ENCODE peak calls at places on chromosomes 7 and 10, in five cellular contexts. F is K562, A is SK-N-SH, Y is GM12878, M is HepG2. D is an unnamed sample.

GRCh38 chr10:21313691-21314090 is 211.8 kb downstream of the SKIDA1 start:
- DNase-seq in A (no peak), M (no peak), Y (no peak), F (no peak), D (no peak)

GRCh38 chr7:77887567-77887966 is 89.0 kb downstream of the PHTF2 start:
- DNase-seq in Y (no peak), F (no peak), A (no peak), M (no peak), D (no peak)

GRCh38 chr7:112888781-112889180 is 98.6 kb upstream of the TMEM168 start:
- DNase-seq in A (no peak), Y (no peak), M (no peak), F (no peak), D (no peak)

GRCh38 chr10:93751832-93752231 is 5.9 kb upstream of the LGI1 start:
- DNase-seq in Y (no peak), A (peak), M (no peak), F (peak), D (peak)

GRCh38 chr7:151063212-151063561 is 3.8 kb downstream of the SLC4A2 start:
- DNase-seq in Y (no peak), M (peak), A (no peak), F (peak), D (no peak)

GRCh38 chr7:144728556-144728955 is 107.3 kb downstream of the TPK1 start:
- DNase-seq in M (no peak), F (no peak), Y (no peak), A (no peak), D (no peak)

GRCh38 chr7:154699421-154699820 is 303.5 kb downstream of the PAXIP1 start:
- DNase-seq in Y (no peak), F (no peak), M (no peak), A (no peak), D (no peak)

GRCh38 chr10:79349766-79350406 is 2.6 kb downstream of the PPIF start:
- DNase-seq in M (no peak), F (no peak), A (no peak), Y (no peak), D (no peak)

GRCh38 chr7:155819186-155819585 is 6.9 kb upstream of the SHH start:
- DNase-seq in A (no peak), F (no peak), M (no peak), Y (no peak), D (no peak)

GRCh38 chr7:23369100-23369499 is 70.0 kb downstream of the MALSU1 start:
- DNase-seq in M (no peak), F (no peak), Y (no peak), A (no peak), D (no peak)

GRCh38 chr10:124621637-124622036 is 122.5 kb downstream of the FAM53B start:
- DNase-seq in F (no peak), M (no peak), Y (no peak), A (no peak), D (no peak)

GRCh38 chr10:111481271-111482073 is 404.6 kb downstream of the ADRA2A start:
- DNase-seq in M (peak), Y (no peak), A (no peak), F (no peak), D (peak)

GRCh38 chr10:4678023-4678950 is 147.7 kb upstream of the AKR1E2 start:
- DNase-seq in A (no peak), M (peak), F (no peak), Y (no peak), D (peak)

GRCh38 chr7:36966039-36966438 is 241.7 kb upstream of the AOAH start:
- DNase-seq in M (no peak), F (no peak), Y (no peak), A (no peak), D (no peak)

GRCh38 chr10:33937987-33938386 is 603.5 kb upstream of the NRP1 start:
- DNase-seq in M (no peak), A (no peak), F (no peak), Y (no peak), D (no peak)

GRCh38 chr7:149772821-149773425 is 465 bp downstream of the ZNF467 start:
- DNase-seq in M (no peak), A (no peak), F (peak), Y (no peak), D (no peak)

GRCh38 chr10:14723052-14723689 is 51.5 kb downstream of the FAM107B start:
- DNase-seq in A (no peak), Y (no peak), F (no peak), M (no peak), D (no peak)

GRCh38 chr7:106978425-106979386 is 65.8 kb upstream of the PRKAR2B start:
- DNase-seq in M (no peak), F (peak), A (peak), Y (no peak), D (peak)

GRCh38 chr7:2038876-2039728 is 193.6 kb downstream of the MAD1L1 start:
- DNase-seq in Y (no peak), F (no peak), M (no peak), A (peak), D (no peak)

GRCh38 chr10:48456808-48457761 is 147.8 kb downstream of the ARHGAP22 start:
- DNase-seq in M (no peak), Y (no peak), A (peak), F (peak), D (no peak)

GRCh38 chr7:36227223-36227622 is 74.2 kb downstream of the EEPD1 start:
- DNase-seq in M (no peak), A (no peak), F (no peak), Y (no peak), D (no peak)

GRCh38 chr10:63518690-63519288 is 2.4 kb upstream of the REEP3 start:
- DNase-seq in F (no peak), M (no peak), Y (no peak), A (no peak), D (no peak)

GRCh38 chr10:116055252-116055918 is 217.6 kb downstream of the GFRA1 start:
- DNase-seq in A (no peak), M (no peak), F (no peak), Y (no peak), D (no peak)

GRCh38 chr7:6604458-6604857 is 11.0 kb upstream of the ZNF853 start:
- DNase-seq in F (no peak), Y (no peak), M (no peak), A (peak), D (no peak)

GRCh38 chr7:134212576-134213546 is 85.7 kb downstream of the LRGUK start:
- DNase-seq in F (no peak), A (no peak), M (no peak), Y (no peak), D (no peak)

GRCh38 chr7:141701489-141702046 is 398 bp downstream of the DENND11 start:
- DNase-seq in Y (peak), F (peak), A (peak), M (no peak), D (peak)

GRCh38 chr10:124755581-124755980 is 11.4 kb upstream of the FAM53B start:
- DNase-seq in M (no peak), F (no peak), A (no peak), Y (no peak), D (no peak)

GRCh38 chr7:71645836-71646235 is 513.9 kb downstream of the GALNT17 start:
- DNase-seq in A (no peak), Y (no peak), F (no peak), M (no peak), D (no peak)

GRCh38 chr10:71300555-71301370 is 18.3 kb upstream of the SLC29A3 start:
- DNase-seq in M (no peak), F (no peak), A (no peak), Y (no peak), D (no peak)

GRCh38 chr10:361203-362135 is 226.2 kb downstream of the ZMYND11 start:
- DNase-seq in A (no peak), Y (no peak), F (no peak), M (no peak), D (no peak)

GRCh38 chr10:73877533-73878160 is 3.3 kb upstream of the CAMK2G start:
- DNase-seq in A (no peak), Y (no peak), M (no peak), F (no peak), D (no peak)

GRCh38 chr10:132507467-132507955 is 30.1 kb upstream of the INPP5A start:
- DNase-seq in F (no peak), Y (no peak), M (no peak), A (peak), D (no peak)

GRCh38 chr10:112475565-112476233 is 28.7 kb downstream of the VTI1A start:
- DNase-seq in F (no peak), A (no peak), M (no peak), Y (no peak), D (no peak)

GRCh38 chr10:19993714-19994343 is 177.6 kb downstream of the PLXDC2 start:
- DNase-seq in M (no peak), Y (no peak), A (no peak), F (no peak), D (no peak)

GRCh38 chr10:116829711-116830110 is 19.6 kb upstream of the ENO4 start:
- DNase-seq in M (no peak), A (no peak), Y (no peak), F (no peak), D (no peak)

GRCh38 chr10:61639952-61640351 is 22.8 kb upstream of the CABCOCO1 start:
- DNase-seq in M (no peak), A (no peak), F (no peak), Y (no peak), D (no peak)

GRCh38 chr10:61642073-61642637 is 20.6 kb upstream of the CABCOCO1 start:
- DNase-seq in Y (no peak), F (no peak), A (no peak), M (no peak), D (no peak)

GRCh38 chr10:61640876-61641275 is 21.9 kb upstream of the CABCOCO1 start:
- DNase-seq in A (no peak), Y (no peak), F (no peak), M (no peak), D (no peak)

GRCh38 chr10:61643316-61643751 is 19.4 kb upstream of the CABCOCO1 start:
- DNase-seq in A (no peak), M (no peak), Y (no peak), F (no peak), D (no peak)

DNA sequence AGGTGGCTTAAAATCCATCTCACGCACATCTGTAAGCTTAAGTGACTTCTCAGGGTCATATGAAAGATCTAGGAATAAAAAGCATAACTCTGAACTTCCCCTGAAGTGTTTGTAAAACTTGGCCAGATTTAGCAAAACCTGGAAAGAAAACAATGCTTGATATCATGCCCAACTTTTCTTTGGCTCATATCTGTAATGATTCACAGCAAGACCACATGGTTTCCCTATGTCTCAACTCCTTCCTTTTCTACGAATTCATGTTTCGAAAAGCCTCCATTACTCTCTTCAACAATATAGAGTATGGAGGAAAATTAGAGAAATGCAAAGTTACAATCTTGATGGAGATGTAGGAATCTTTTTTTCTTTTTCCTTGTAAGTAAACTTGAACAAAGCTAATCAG is 20.0 kb upstream of the CABCOCO1 start:
- DNase-seq in M (no peak), Y (no peak), A (no peak), F (no peak), D (no peak)
- TF ChIP-seq REST in M (no peak), Y (no peak), A (no peak), F (no peak), D (no peak)

GRCh38 chr7:121331048-121331447 is 2.2 kb downstream of the WNT16 start:
- DNase-seq in A (no peak), F (no peak), Y (no peak), M (no peak), D (no peak)

GRCh38 chr7:121327671-121328070 is 1.1 kb upstream of the WNT16 start:
- DNase-seq in F (no peak), Y (no peak), M (no peak), A (no peak), D (no peak)

GRCh38 chr7:121330053-121330833 is 1.4 kb downstream of the WNT16 start:
- DNase-seq in M (no peak), A (peak), Y (no peak), F (peak), D (no peak)

GRCh38 chr7:121329460-121330052 is 756 bp downstream of the WNT16 start:
- DNase-seq in M (no peak), Y (no peak), A (peak), F (no peak), D (no peak)

DNA sequence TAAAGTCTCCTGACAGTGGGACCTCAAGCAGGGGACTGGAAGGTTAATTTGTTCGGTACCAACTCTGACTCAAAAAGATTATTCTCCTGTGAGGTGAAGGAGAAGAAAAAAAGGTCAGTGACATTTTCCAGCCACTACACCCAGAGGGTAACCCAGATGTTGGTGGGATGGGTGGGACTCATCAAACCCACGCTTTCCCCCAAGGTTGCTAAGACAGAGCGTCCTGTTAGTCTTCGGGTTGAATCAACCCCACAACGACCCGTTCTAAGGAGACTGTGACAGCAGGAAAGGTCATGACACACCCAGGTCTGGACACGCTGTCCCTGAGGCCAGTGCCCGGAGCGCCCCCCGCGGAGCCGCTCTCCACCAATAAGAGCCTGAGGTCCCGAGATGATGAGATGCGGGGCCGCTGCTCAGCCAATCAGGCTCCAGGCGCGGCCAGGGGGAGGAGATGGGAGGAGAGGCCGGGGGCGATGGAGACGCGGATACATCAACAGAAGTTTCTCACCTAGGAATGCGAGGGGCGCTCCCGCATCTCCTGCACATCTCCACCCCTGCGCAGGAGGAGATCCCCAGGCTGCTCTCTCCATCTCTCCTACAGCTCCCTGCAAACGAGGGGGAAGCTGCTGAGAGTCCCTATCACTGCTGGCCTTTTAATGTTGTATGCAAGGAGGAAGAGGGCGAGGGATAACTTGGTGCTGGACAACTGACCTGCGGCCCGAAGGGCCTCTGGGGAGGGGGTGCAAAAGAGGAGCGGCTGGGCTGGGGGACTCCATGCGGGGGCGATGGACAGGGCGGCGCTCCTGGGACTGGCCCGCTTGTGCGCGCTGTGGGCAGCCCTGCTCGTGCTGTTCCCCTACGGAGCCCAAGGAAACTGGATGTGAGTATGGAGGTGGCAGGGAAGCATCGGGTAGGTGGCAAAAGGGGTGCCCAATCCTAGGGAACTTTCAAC is at the start of gene WNT16:
- DNase-seq in F (peak), Y (no peak), A (peak), M (no peak), D (no peak)
- TF ChIP-seq CHD2 in F (no peak), Y (no peak), A (no peak), M (no peak), D (no peak)

GRCh38 chr7:79063019-79063698 is 390.3 kb downstream of the MAGI2 start:
- DNase-seq in A (peak), M (no peak), F (no peak), Y (no peak), D (no peak)
- TF ChIP-seq REST in A (no peak), M (no peak), F (no peak), Y (no peak), D (no peak)

DNA sequence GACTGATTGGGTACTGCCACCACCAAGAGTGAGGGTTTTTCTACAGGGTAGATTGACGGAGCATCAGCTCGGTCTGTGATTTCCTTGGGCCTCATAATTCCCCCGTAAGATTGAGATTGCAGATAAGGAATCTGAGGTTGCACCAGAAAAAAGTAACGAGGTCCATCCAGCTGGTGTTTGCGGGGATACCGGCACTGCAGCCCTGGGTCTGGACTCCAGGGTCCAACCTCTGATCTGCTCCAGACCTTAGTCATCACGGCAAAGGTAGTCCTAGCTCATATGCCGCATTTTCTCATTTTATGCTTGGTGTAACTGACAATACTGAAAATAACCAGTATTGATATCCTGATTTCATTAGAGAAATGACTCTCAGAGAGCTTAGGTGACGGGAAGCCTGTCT is 3.9 kb downstream of the CARD11 start:
- DNase-seq in F (no peak), A (peak), Y (no peak), M (no peak), D (no peak)
- TF ChIP-seq CHD2 in F (no peak), A (no peak), Y (no peak), M (no peak), D (no peak)

GRCh38 chr7:5479133-5479745 is 55.6 kb upstream of the TNRC18 start:
- DNase-seq in Y (no peak), A (peak), F (no peak), M (no peak), D (no peak)
- TF ChIP-seq REST in Y (no peak), A (no peak), F (no peak), M (no peak), D (no peak)

GRCh38 chr7:51459809-51460208 is 143.2 kb upstream of the COBL start:
- DNase-seq in A (no peak), F (no peak), M (no peak), Y (no peak), D (no peak)
- TF ChIP-seq CHD2 in A (no peak), F (no peak), M (no peak), Y (no peak), D (no peak)

DNA sequence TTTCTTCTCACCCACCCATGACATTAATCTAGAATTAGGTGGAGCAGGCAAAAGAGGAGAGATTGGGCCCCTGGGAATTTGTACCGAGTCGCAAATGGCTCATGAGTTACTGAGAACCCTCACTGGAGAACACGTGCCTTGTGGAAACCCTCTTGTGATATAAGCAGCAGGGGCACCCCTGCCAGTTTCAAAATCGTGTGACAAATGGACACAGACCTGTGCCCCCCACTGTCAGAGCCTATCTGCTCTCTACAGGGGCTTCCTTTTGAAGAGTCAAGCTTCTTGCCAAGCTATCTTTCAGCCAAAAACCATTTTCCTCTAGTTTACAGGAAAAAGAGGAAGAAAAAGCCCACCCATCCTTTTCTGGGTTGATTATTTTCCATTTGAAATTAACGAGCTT is 64.1 kb upstream of the MPP7 start:
- DNase-seq in A (no peak), Y (no peak), M (no peak), F (no peak), D (no peak)
- TF ChIP-seq REST in A (no peak), Y (no peak), M (no peak), F (no peak), D (no peak)

GRCh38 chr7:8579661-8580060 is 146.3 kb downstream of the NXPH1 start:
- DNase-seq in A (no peak), F (no peak), M (no peak), Y (no peak), D (no peak)
- TF ChIP-seq CHD2 in A (no peak), F (no peak), M (no peak), Y (no peak), D (no peak)

DNA sequence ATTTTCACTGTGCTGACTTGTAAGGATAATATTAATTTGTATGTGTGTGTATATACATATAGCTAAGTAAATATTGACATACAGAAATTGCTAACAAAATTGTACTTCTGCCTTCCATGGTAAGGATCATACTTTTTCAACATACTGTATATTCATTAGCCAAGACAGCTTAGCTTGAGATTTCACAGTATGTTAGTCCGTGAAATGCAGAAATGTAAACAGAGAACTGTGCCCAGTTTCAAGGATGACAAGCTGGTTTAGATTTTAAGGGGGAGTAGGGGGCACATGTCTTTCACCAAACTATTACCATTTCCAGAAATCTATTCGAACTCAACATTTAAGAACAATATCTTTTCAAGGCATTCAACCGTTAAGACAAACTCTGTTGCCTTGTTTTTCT is 182.3 kb downstream of the SORCS1 start:
- DNase-seq in A (no peak), F (no peak), Y (no peak), M (no peak), D (no peak)
- TF ChIP-seq REST in A (no peak), F (no peak), Y (no peak), M (no peak), D (no peak)

D was measured in A549.